ENCODE peak calls at places on chromosome 14, in eight cellular contexts. S, N, H, O, K, V, B and C are unnamed samples.
A peak's percentile ranks its signal among the peaks of the same experiment; 100 is the strongest.

GRCh38 chr14:102363182-102363952 is 626 bp downstream of the TECPR2 start:
- DNase-seq in V (no peak), K (no peak), H (no peak), B (no peak), O (no peak), S (no peak), N (no peak), C (peak; percentile 72)

GRCh38 chr14:22518073-22518472 is 71.0 kb downstream of the DAD1 start:
- DNase-seq in S (no peak), B (no peak), O (no peak), N (no peak), V (no peak), K (no peak), H (no peak), C (no peak)

GRCh38 chr14:91830777-91831176 is 36.6 kb downstream of the TC2N start:
- DNase-seq in S (no peak), V (no peak), H (no peak), O (no peak), N (no peak), B (no peak), K (no peak), C (no peak)

GRCh38 chr14:76947078-76947837 is 81.2 kb downstream of the IRF2BPL start:
- DNase-seq in K (peak; percentile 77), H (peak; percentile 96), V (no peak), O (peak; percentile 94), B (no peak), N (peak; percentile 74), S (peak; percentile 52), C (peak; percentile 91)

GRCh38 chr14:26282578-26282977 is 315.3 kb downstream of the NOVA1 start:
- DNase-seq in O (no peak), H (no peak), S (no peak), K (no peak), B (no peak), V (no peak), N (no peak), C (no peak)

GRCh38 chr14:92481386-92481785 is 32.2 kb upstream of the RIN3 start:
- DNase-seq in B (no peak), O (no peak), N (no peak), S (no peak), V (no peak), K (no peak), H (no peak), C (no peak)

GRCh38 chr14:105745433-105746123 is 219.2 kb downstream of the TMEM121 start:
- DNase-seq in V (no peak), N (no peak), K (no peak), S (no peak), B (no peak), O (no peak), H (no peak), C (no peak)

GRCh38 chr14:94041551-94042346 is 15.6 kb downstream of the OTUB2 start:
- DNase-seq in O (no peak), V (no peak), K (no peak), S (no peak), H (no peak), N (no peak), B (no peak), C (peak; percentile 79)

GRCh38 chr14:72599579-72600470 is 294.1 kb downstream of the DPF3 start:
- DNase-seq in B (no peak), S (no peak), V (no peak), K (no peak), H (no peak), N (peak; percentile 78), O (no peak), C (no peak)

GRCh38 chr14:74616507-74616906 is 4.5 kb upstream of the LTBP2 start:
- DNase-seq in O (no peak), V (no peak), B (no peak), N (peak; percentile 28), S (no peak), K (no peak), H (no peak), C (peak; percentile 92)

GRCh38 chr14:100738704-100739131 is 12.0 kb downstream of the DLK1 start:
- DNase-seq in S (no peak), N (no peak), H (peak; percentile 23), O (no peak), K (no peak), V (no peak), B (no peak), C (no peak)

GRCh38 chr14:22797017-22797917 is 18.0 kb downstream of the SLC7A7 start:
- DNase-seq in S (no peak), V (no peak), N (no peak), O (no peak), B (no peak), K (no peak), H (no peak), C (no peak)

GRCh38 chr14:22544881-22545420 is 44.1 kb downstream of the DAD1 start:
- DNase-seq in N (no peak), H (no peak), V (no peak), S (no peak), O (no peak), B (no peak), K (no peak), C (no peak)

GRCh38 chr14:55129086-55129427 is at the start of gene LGALS3:
- DNase-seq in O (no peak), N (no peak), H (no peak), K (no peak), S (no peak), B (no peak), V (peak; percentile 83), C (peak; percentile 69)

GRCh38 chr14:100307215-100308111 is 1.2 kb upstream of the SLC25A29 start:
- DNase-seq in K (no peak), N (peak; percentile 27), H (no peak), V (peak; percentile 36), S (no peak), O (no peak), B (no peak), C (peak; percentile 19)

GRCh38 chr14:100187247-100187833 is 27.9 kb upstream of the DEGS2 start:
- DNase-seq in B (no peak), O (no peak), N (no peak), S (no peak), V (peak; percentile 20), H (no peak), K (no peak), C (no peak)

GRCh38 chr14:93943052-93943451 is 15.9 kb downstream of the FAM181A start:
- DNase-seq in O (no peak), S (no peak), V (no peak), K (no peak), B (no peak), N (no peak), H (no peak), C (peak; percentile 47)

GRCh38 chr14:102248121-102248520 is 56.8 kb downstream of the MOK start:
- DNase-seq in V (no peak), S (no peak), N (no peak), O (no peak), B (no peak), K (no peak), H (no peak), C (no peak)

GRCh38 chr14:36207500-36207899 is 31.0 kb upstream of the PTCSC3 start:
- DNase-seq in H (no peak), N (peak; percentile 34), K (no peak), O (no peak), V (peak; percentile 12), B (no peak), S (no peak), C (no peak)

GRCh38 chr14:74882103-74882920 is 596 bp downstream of the DLST start:
- DNase-seq in V (no peak), O (no peak), B (no peak), S (no peak), H (no peak), K (peak; percentile 14), N (peak; percentile 23), C (peak; percentile 48)

GRCh38 chr14:96567289-96567899 is 65.2 kb downstream of the PAPOLA start:
- DNase-seq in K (peak; percentile 14), S (no peak), N (peak; percentile 32), V (no peak), H (no peak), B (no peak), O (no peak), C (peak; percentile 41)

GRCh38 chr14:74299061-74299545 is 3.6 kb downstream of the ABCD4 start:
- DNase-seq in S (peak; percentile 9), V (no peak), B (no peak), O (no peak), N (peak; percentile 69), H (no peak), K (no peak), C (peak; percentile 53)

GRCh38 chr14:101843665-101844064 is 82.2 kb downstream of the PPP2R5C start:
- DNase-seq in B (no peak), K (no peak), O (no peak), S (no peak), N (peak; percentile 89), H (no peak), V (no peak), C (no peak)

GRCh38 chr14:65499138-65499537 is 86.6 kb downstream of the FUT8 start:
- DNase-seq in O (no peak), S (no peak), H (no peak), N (no peak), V (no peak), K (no peak), B (no peak), C (no peak)

GRCh38 chr14:65787461-65787860 is 374.9 kb downstream of the FUT8 start:
- DNase-seq in O (no peak), H (no peak), N (no peak), B (no peak), K (no peak), S (no peak), V (no peak), C (no peak)

GRCh38 chr14:54366726-54367707 is 29.8 kb upstream of the CDKN3 start:
- DNase-seq in V (peak; percentile 73), H (peak; percentile 76), K (peak; percentile 41), S (no peak), O (peak; percentile 53), N (peak; percentile 45), B (no peak), C (peak; percentile 69)

GRCh38 chr14:24735984-24736630 is 102.1 kb upstream of the GZMB start:
- DNase-seq in K (no peak), O (no peak), H (no peak), V (no peak), N (no peak), S (no peak), B (no peak), C (no peak)